ENCODE peak calls at places on chromosomes 12 and 14, in six cellular contexts. N is NCI-H1092 treated with DMSO at 0.1 percent for 48 hours; H is pancreas; I is stimulated activated naive B cell treated with anti-CD40 and anti-IgM and Interleukin-4, amounts not matched to agents 10 μg/mL and 1 μg/mL and 100 μg/mL, for 72 hours; D is stimulated activated CD4-positive, alpha-beta T cell treated with anti-CD3 and anti-CD28 coated beads, Interleukin-4, amount 100 ng/mL, for 24 hours; V is esophagus muscularis mucosa. J is an unnamed sample.

GRCh38 chr12:105978686-105979085 is 160.1 kb downstream of the NUAK1 start:
- DNase-seq in N (no peak), H (no peak), I (no peak), D (no peak), V (no peak), J (no peak)

GRCh38 chr14:50791201-50791600 is 39.8 kb downstream of the NIN start:
- DNase-seq in N (no peak), H (no peak), I (no peak), D (no peak), V (no peak), J (no peak)

GRCh38 chr14:33847066-33847465 is 103.8 kb downstream of the EGLN3 start:
- DNase-seq in N (no peak), H (no peak), I (no peak), D (no peak), V (no peak), J (no peak)

GRCh38 chr14:73462078-73462715 is 3.9 kb upstream of the NUMB start:
- DNase-seq in N (peak; percentile 94), H (peak; percentile 95), I (no peak), D (no peak), V (no peak), J (no peak)

GRCh38 chr14:61185534-61185933 is 95.6 kb downstream of the TMEM30B start:
- DNase-seq in N (no peak), H (no peak), I (no peak), D (no peak), V (no peak), J (no peak)

GRCh38 chr12:19200261-19200660 is 70.7 kb downstream of the PLEKHA5 start:
- DNase-seq in N (no peak), H (no peak), I (no peak), D (no peak), V (no peak), J (no peak)

GRCh38 chr12:54394281-54394719 is 9.8 kb upstream of the ZNF385A start:
- DNase-seq in N (peak; percentile 54), H (peak; percentile 47), I (peak; percentile 35), D (peak; percentile 66), V (no peak), J (no peak)

GRCh38 chr14:31449971-31450610 is 7.2 kb downstream of the DTD2 start:
- DNase-seq in N (peak; percentile 13), H (no peak), I (no peak), D (no peak), V (no peak), J (no peak)

GRCh38 chr12:27981874-27982273 is 9.3 kb upstream of the PTHLH start:
- DNase-seq in N (no peak), H (no peak), I (no peak), D (no peak), V (no peak), J (no peak)

GRCh38 chr12:131862994-131863710 is 31.3 kb upstream of the ULK1 start:
- DNase-seq in N (no peak), H (no peak), I (no peak), D (no peak), V (no peak), J (no peak)

GRCh38 chr12:70277973-70278372 is 34.7 kb downstream of the CNOT2 start:
- DNase-seq in N (no peak), H (no peak), I (no peak), D (no peak), V (no peak), J (no peak)

GRCh38 chr14:97851438-97851995 is 1054.3 kb downstream of the VRK1 start:
- DNase-seq in N (peak; percentile 25), H (no peak), I (no peak), D (no peak), V (no peak), J (no peak)

GRCh38 chr14:77738559-77739250 is 22.3 kb downstream of the SNW1 start:
- DNase-seq in N (no peak), H (peak; percentile 35), I (no peak), D (peak; percentile 19), V (no peak), J (no peak)

GRCh38 chr12:12008931-12009611 is 61.7 kb upstream of the BCL2L14 start:
- DNase-seq in N (peak; percentile 86), H (no peak), I (peak; percentile 65), D (peak; percentile 70), V (no peak), J (no peak)

GRCh38 chr12:81245458-81245857 is 167.6 kb downstream of the ACSS3 start:
- DNase-seq in N (peak; percentile 62), H (no peak), I (no peak), D (no peak), V (no peak), J (no peak)

GRCh38 chr12:14885718-14886201 is at the start of gene MGP:
- DNase-seq in N (peak; percentile 20), H (no peak), I (no peak), D (no peak), V (peak; percentile 94), J (no peak)

GRCh38 chr12:57777367-57777766 is 5.0 kb downstream of the EEF1AKMT3 start:
- DNase-seq in N (no peak), H (no peak), I (no peak), D (no peak), V (no peak), J (no peak)

GRCh38 chr14:32657081-32657480 is 281.6 kb upstream of the NPAS3 start:
- DNase-seq in N (no peak), H (no peak), I (no peak), D (no peak), V (no peak), J (no peak)

GRCh38 chr14:105908481-105908911 is 382.1 kb downstream of the TMEM121 start:
- DNase-seq in N (no peak), H (no peak), I (peak; percentile 18), D (no peak), V (no peak), J (no peak)

GRCh38 chr12:132227782-132228417 is 83.6 kb downstream of the NOC4L start:
- DNase-seq in N (no peak), H (no peak), I (no peak), D (no peak), V (no peak), J (no peak)

GRCh38 chr14:67529947-67530935 is 2.8 kb upstream of the PLEKHH1 start:
- DNase-seq in N (no peak), H (no peak), I (no peak), D (no peak), V (no peak), J (no peak)

GRCh38 chr12:98639526-98639925 is 5.1 kb downstream of the IKBIP start:
- DNase-seq in N (no peak), H (no peak), I (no peak), D (no peak), V (no peak), J (no peak)

GRCh38 chr12:6295187-6295811 is 15.2 kb upstream of the PLEKHG6 start:
- DNase-seq in N (no peak), H (peak; percentile 61), I (no peak), D (no peak), V (no peak), J (no peak)

GRCh38 chr14:50083467-50084337 is 32.7 kb downstream of the VCPKMT start:
- DNase-seq in N (no peak), H (no peak), I (peak; percentile 64), D (peak; percentile 76), V (no peak), J (no peak)

GRCh38 chr12:26341481-26341880 is 146.1 kb downstream of the SSPN start:
- DNase-seq in N (no peak), H (no peak), I (no peak), D (no peak), V (no peak), J (no peak)

GRCh38 chr12:88310666-88311065 is 168.6 kb downstream of the TMTC3 start:
- DNase-seq in N (no peak), H (no peak), I (no peak), D (no peak), V (no peak), J (no peak)

GRCh38 chr12:47273191-47273626 is 193.4 kb upstream of the AMIGO2 start:
- DNase-seq in N (no peak), H (no peak), I (no peak), D (no peak), V (peak; percentile 29), J (no peak)

GRCh38 chr12:11681211-11681610 is 31.7 kb downstream of the ETV6 start:
- DNase-seq in N (no peak), H (no peak), I (no peak), D (no peak), V (no peak), J (no peak)

GRCh38 chr14:80419339-80419738 is 208.0 kb upstream of the DIO2 start:
- DNase-seq in N (peak; percentile 44), H (no peak), I (no peak), D (no peak), V (no peak), J (no peak)

GRCh38 chr12:56366948-56367347 is 4.3 kb upstream of the APOF start:
- DNase-seq in N (no peak), H (no peak), I (no peak), D (no peak), V (no peak), J (no peak)

GRCh38 chr14:33435911-33436310 is 497.2 kb downstream of the NPAS3 start:
- DNase-seq in N (no peak), H (no peak), I (no peak), D (no peak), V (no peak), J (no peak)

GRCh38 chr12:1355396-1355795 is 239.0 kb downstream of the FBXL14 start:
- DNase-seq in N (no peak), H (no peak), I (no peak), D (no peak), V (no peak), J (no peak)